ENCODE peak calls at places on chromosomes 2 and 18, in four cellular contexts. L is lung, P is PC-9, I is mammary epithelial cell. Q is an unnamed sample.

GRCh38 chr2:126771501-126772195 is 115.7 kb downstream of the GYPC start:
- DNase-seq in L (no peak), P (no peak), I (no peak), Q (no peak)

GRCh38 chr2:43566461-43566729 is 29.4 kb downstream of the THADA start:
- DNase-seq in L (no peak), P (no peak), I (no peak), Q (no peak)

GRCh38 chr2:136319227-136319626 is 201.3 kb upstream of the CXCR4 start:
- DNase-seq in L (no peak), P (no peak), I (no peak), Q (no peak)

GRCh38 chr2:118943286-118943685 is 1.3 kb downstream of the MARCO start:
- DNase-seq in L (no peak), P (no peak), I (no peak), Q (no peak)

GRCh38 chr2:42851740-42852250 is 59.4 kb upstream of the HAAO start:
- DNase-seq in L (no peak), P (no peak), I (no peak), Q (no peak)

GRCh38 chr2:182941939-182942338 is 75.5 kb upstream of the FRZB start:
- DNase-seq in L (no peak), P (no peak), I (no peak), Q (no peak)

GRCh38 chr2:123258864-123259263 is 766.2 kb upstream of the CNTNAP5 start:
- DNase-seq in L (no peak), P (no peak), I (no peak), Q (no peak)

GRCh38 chr2:189304360-189304759 is 124.8 kb upstream of the COL5A2 start:
- DNase-seq in L (no peak), P (no peak), I (no peak), Q (no peak)

GRCh38 chr2:241033346-241033987 is 35.0 kb downstream of the SNED1 start:
- DNase-seq in L (peak), P (no peak), I (no peak), Q (no peak)

GRCh38 chr2:64101141-64101591 is 43.1 kb downstream of the PELI1 start:
- DNase-seq in L (no peak), P (no peak), I (no peak), Q (no peak)

GRCh38 chr2:230723363-230723762 is 10.7 kb downstream of the CAB39 start:
- DNase-seq in L (no peak), P (no peak), I (no peak), Q (no peak)

GRCh38 chr18:79555885-79556284 is 123.7 kb upstream of the CTDP1 start:
- DNase-seq in L (no peak), P (no peak), I (no peak), Q (no peak)

GRCh38 chr2:186384226-186384625 is 101.8 kb upstream of the ZC3H15 start:
- DNase-seq in L (no peak), P (no peak), I (no peak), Q (no peak)

GRCh38 chr2:241445426-241445825 is 63.0 kb downstream of the STK25 start:
- DNase-seq in L (no peak), P (no peak), I (peak), Q (no peak)

GRCh38 chr18:60753753-60754152 is 381.2 kb upstream of the MC4R start:
- DNase-seq in L (no peak), P (no peak), I (no peak), Q (no peak)

GRCh38 chr2:145836986-145837385 is 1317.1 kb upstream of the ZEB2 start:
- DNase-seq in L (no peak), P (no peak), I (no peak), Q (no peak)

GRCh38 chr18:59357928-59358327 is 1.1 kb downstream of the LMAN1 start:
- DNase-seq in L (no peak), P (no peak), I (peak), Q (peak)

GRCh38 chr2:174959787-174960186 is 45.4 kb downstream of the CHN1 start:
- DNase-seq in L (no peak), P (no peak), I (no peak), Q (no peak)

GRCh38 chr2:38690499-38691420 is 24.8 kb downstream of the GALM start:
- DNase-seq in L (no peak), P (peak), I (peak), Q (peak)

GRCh38 chr2:121791253-121791652 is 35.8 kb downstream of the TSN start:
- DNase-seq in L (no peak), P (no peak), I (no peak), Q (no peak)

GRCh38 chr2:145283131-145283530 is 763.2 kb upstream of the ZEB2 start:
- DNase-seq in L (no peak), P (no peak), I (no peak), Q (no peak)

GRCh38 chr18:10951631-10952544 is 197.5 kb downstream of the PIEZO2 start:
- DNase-seq in L (no peak), P (no peak), I (no peak), Q (no peak)

GRCh38 chr2:235672720-235673119 is 178.9 kb downstream of the AGAP1 start:
- DNase-seq in L (no peak), P (no peak), I (no peak), Q (no peak)

GRCh38 chr2:166335284-166335683 is 40.5 kb downstream of the SCN9A start:
- DNase-seq in L (no peak), P (no peak), I (no peak), Q (no peak)

GRCh38 chr2:17728210-17728609 is 25.4 kb downstream of the SMC6 start:
- DNase-seq in L (no peak), P (no peak), I (no peak), Q (no peak)

GRCh38 chr2:141767051-141767450 is 363.8 kb downstream of the LRP1B start:
- DNase-seq in L (no peak), P (peak), I (peak), Q (no peak)

DNA sequence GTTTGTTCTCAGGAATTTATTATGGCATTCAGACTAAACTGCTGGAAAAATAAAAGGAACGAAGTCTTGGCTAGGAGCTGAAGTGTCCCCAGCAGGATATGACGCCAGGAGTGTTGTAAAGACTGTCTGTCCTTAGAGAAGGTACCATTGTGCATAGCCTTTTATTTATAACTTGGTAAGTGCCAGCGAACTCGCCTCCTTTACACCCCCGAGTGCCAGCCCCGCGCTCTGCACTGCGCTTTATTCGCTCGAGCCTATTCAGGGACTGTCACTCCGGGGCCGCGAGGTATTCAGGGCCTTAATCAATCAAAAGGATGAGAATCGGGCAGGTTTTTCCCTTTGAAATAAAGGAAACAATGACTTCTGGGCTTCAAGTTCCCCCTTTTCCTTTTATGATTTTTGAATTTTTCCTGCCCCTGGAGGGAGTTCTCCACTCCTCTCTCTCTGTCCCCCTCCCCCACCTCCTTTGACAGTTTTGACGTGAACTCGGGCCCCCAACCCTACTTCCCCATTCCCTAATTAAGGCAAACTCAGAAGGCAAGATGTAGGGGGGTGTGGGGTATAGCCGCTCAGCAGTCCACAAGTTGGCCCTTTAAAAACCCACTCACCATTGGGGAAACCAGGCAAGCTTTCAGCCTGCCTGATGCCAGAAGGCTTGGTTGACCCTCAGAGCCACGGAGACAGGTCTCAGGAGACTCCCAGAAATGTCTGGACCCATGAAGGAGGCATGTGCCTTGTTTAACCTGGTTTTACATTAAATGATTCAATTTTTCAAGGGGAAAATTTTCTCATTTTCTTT is 1.3 kb upstream of the PAX3 start:
- DNase-seq in L (no peak), P (no peak), I (no peak), Q (no peak)
- H3K27ac ChIP-seq in L (no peak), P (no peak), I (no peak), Q (no peak)

DNA sequence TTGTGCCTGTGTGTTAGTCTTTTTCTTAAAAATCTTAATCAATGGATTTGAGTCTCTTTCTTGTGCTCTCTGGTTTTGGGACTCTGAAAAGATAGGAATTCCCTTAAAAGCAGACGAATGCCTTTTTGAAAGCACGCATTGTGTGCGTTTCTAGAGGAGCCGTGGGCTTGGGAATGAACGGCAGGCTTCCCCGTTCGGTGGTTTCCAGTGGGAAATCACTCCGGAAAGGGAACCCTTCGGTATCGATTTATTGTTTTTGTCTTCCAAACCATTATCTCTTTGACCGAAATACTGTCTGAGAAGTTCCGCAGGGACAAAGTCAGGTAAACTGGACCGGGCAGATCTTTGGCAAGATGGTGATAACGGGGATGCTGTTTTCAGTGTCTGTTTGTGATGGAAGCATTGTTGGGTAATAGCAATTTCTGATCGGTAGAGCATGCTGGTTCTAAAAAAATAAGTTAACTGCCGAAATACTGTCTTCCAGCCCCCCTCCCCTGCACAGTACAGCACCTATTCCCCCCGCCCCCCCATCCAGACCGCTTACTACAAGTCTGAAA is 429 bp downstream of the SETBP1 start:
- DNase-seq in L (no peak), P (no peak), I (no peak), Q (no peak)
- H3K27ac ChIP-seq in L (peak), P (no peak), I (peak), Q (peak)

DNA sequence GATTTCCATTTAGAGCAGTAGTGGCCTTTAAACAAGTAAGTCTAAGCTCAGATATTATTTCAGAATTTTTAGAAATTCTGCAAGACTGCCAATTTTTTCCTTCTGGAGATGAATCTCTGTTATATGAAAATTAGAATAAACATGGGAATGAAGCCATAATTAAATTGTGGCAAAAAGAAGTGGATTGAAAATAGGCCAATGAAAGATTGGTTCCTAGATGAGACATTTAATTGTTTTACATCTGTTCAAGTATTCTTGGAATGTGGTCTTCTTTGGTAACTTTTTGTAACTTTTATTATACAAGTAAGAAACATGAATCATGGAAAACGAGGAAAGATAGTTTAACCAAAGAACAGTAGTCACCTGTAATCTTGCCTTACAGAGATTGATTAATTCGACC is 10.3 kb downstream of the CAD start:
- DNase-seq in L (no peak), P (no peak), I (no peak), Q (no peak)
- H3K27ac ChIP-seq in L (no peak), P (no peak), I (no peak), Q (no peak)

GRCh38 chr2:30203156-30203555 is 28.2 kb upstream of the LBH start:
- DNase-seq in L (no peak), P (no peak), I (no peak), Q (no peak)
- H3K27ac ChIP-seq in L (no peak), P (no peak), I (no peak), Q (no peak)

GRCh38 chr18:58241877-58242276 is 197.9 kb downstream of the NEDD4L start:
- DNase-seq in L (no peak), P (no peak), I (peak), Q (peak)
- H3K27ac ChIP-seq in L (peak), P (no peak), I (no peak), Q (no peak)

GRCh38 chr2:15058628-15059157 is 426.2 kb downstream of the LRATD1 start:
- DNase-seq in L (no peak), P (no peak), I (no peak), Q (no peak)
- H3K27ac ChIP-seq in L (no peak), P (no peak), I (no peak), Q (no peak)

Q was measured in epithelial cell of prostate.